ENCODE peak calls at places on chromosomes 3 and 15, in seven cellular contexts. N, P, Y, F, K, G and C are unnamed samples.

GRCh38 chr15:83380682-83381081 is 66.5 kb upstream of the SH3GL3 start:
- DNase-seq in N (peak; percentile 43), P (peak; percentile 21), Y (peak; percentile 49), F (peak; percentile 69), K (peak; percentile 85), G (no peak), C (peak; percentile 67)

GRCh38 chr3:187019542-187020072 is 89.3 kb downstream of the ST6GAL1 start:
- DNase-seq in N (no peak), P (peak; percentile 4), Y (no peak), F (no peak), K (no peak), G (no peak), C (no peak)

GRCh38 chr3:6860911-6861330 is at the start of gene GRM7:
- DNase-seq in N (no peak), P (no peak), Y (peak; percentile 75), F (no peak), K (no peak), G (peak; percentile 16), C (no peak)

GRCh38 chr15:44811347-44811746 is 75.0 kb downstream of the TRIM69 start:
- DNase-seq in N (no peak), P (peak; percentile 67), Y (no peak), F (peak; percentile 6), K (no peak), G (no peak), C (no peak)

GRCh38 chr15:66670698-66671580 is 31.1 kb upstream of the SMAD6 start:
- DNase-seq in N (no peak), P (peak; percentile 91), Y (no peak), F (peak; percentile 76), K (no peak), G (no peak), C (no peak)

GRCh38 chr3:39205919-39206516 is 13.6 kb upstream of the XIRP1 start:
- DNase-seq in N (no peak), P (no peak), Y (no peak), F (no peak), K (no peak), G (no peak), C (no peak)

GRCh38 chr3:78846688-78847087 is 921.1 kb downstream of the ROBO1 start:
- DNase-seq in N (peak; percentile 49), P (no peak), Y (peak; percentile 92), F (no peak), K (no peak), G (no peak), C (no peak)

GRCh38 chr3:172274906-172275305 is 173.3 kb downstream of the GHSR start:
- DNase-seq in N (no peak), P (no peak), Y (no peak), F (no peak), K (no peak), G (no peak), C (no peak)

GRCh38 chr15:37765809-37766208 is 168.6 kb upstream of the TMCO5A start:
- DNase-seq in N (no peak), P (peak; percentile 29), Y (no peak), F (no peak), K (no peak), G (no peak), C (peak; percentile 8)

GRCh38 chr3:172666873-172667694 is 43.8 kb downstream of the NCEH1 start:
- DNase-seq in N (peak; percentile 83), P (peak; percentile 93), Y (peak; percentile 52), F (peak; percentile 67), K (peak; percentile 63), G (peak; percentile 80), C (peak; percentile 87)

GRCh38 chr3:9230596-9230995 is 18.9 kb downstream of the SRGAP3 start:
- DNase-seq in N (no peak), P (no peak), Y (peak; percentile 58), F (no peak), K (no peak), G (no peak), C (no peak)

GRCh38 chr3:41334426-41334825 is 135.1 kb downstream of the CTNNB1 start:
- DNase-seq in N (no peak), P (no peak), Y (no peak), F (no peak), K (no peak), G (no peak), C (no peak)

GRCh38 chr3:26652157-26652556 is 29.6 kb downstream of the LRRC3B start:
- DNase-seq in N (no peak), P (no peak), Y (no peak), F (no peak), K (no peak), G (no peak), C (no peak)

GRCh38 chr3:23931597-23931996 is 13.5 kb upstream of the NR1D2 start:
- DNase-seq in N (no peak), P (no peak), Y (no peak), F (no peak), K (no peak), G (no peak), C (no peak)

GRCh38 chr3:42762046-42762724 is 10.9 kb downstream of the CCDC13 start:
- DNase-seq in N (no peak), P (no peak), Y (no peak), F (no peak), K (no peak), G (no peak), C (no peak)

GRCh38 chr3:42753757-42754156 is 19.3 kb downstream of the CCDC13 start:
- DNase-seq in N (no peak), P (no peak), Y (no peak), F (no peak), K (no peak), G (no peak), C (no peak)

GRCh38 chr3:42755681-42756578 is 17.1 kb downstream of the CCDC13 start:
- DNase-seq in N (peak; percentile 31), P (no peak), Y (no peak), F (no peak), K (no peak), G (no peak), C (peak; percentile 34)

GRCh38 chr3:42756681-42757213 is 16.3 kb downstream of the CCDC13 start:
- DNase-seq in N (no peak), P (no peak), Y (no peak), F (no peak), K (no peak), G (no peak), C (no peak)

GRCh38 chr3:42758126-42758525 is 14.9 kb downstream of the CCDC13 start:
- DNase-seq in N (no peak), P (no peak), Y (no peak), F (no peak), K (no peak), G (no peak), C (no peak)
- TF ChIP-seq CTCF in N (no peak), P (no peak), Y (no peak), F (no peak), K (no peak), G (no peak), C (no peak)

DNA sequence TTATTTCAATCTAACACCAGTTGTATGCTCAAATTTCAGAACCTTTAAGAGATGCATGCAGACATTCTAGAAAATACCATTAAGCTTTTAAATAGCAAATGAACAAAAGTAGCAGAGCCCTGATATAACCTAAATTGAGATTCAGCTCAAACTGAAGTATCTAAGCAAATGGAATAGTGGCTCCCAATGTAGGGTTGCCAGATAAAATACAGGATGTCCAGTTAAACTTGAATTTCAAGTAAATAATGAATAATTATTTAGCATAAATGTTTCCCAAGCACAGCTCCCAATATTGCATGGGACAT is 171.1 kb upstream of the ATP11B start:
- DNase-seq in N (no peak), P (no peak), Y (no peak), F (no peak), K (no peak), G (no peak), C (no peak)
- TF ChIP-seq CTCF in N (no peak), P (peak; percentile 14), Y (no peak), F (no peak), K (no peak), G (no peak), C (no peak)

GRCh38 chr3:3020209-3020608 is 90.0 kb downstream of the IL5RA start:
- DNase-seq in N (no peak), P (no peak), Y (no peak), F (no peak), K (no peak), G (no peak), C (no peak)

GRCh38 chr3:3013299-3013698 is 96.9 kb downstream of the IL5RA start:
- DNase-seq in N (no peak), P (no peak), Y (no peak), F (no peak), K (no peak), G (no peak), C (no peak)

GRCh38 chr3:3015472-3016089 is 94.6 kb downstream of the IL5RA start:
- DNase-seq in N (no peak), P (peak; percentile 30), Y (peak; percentile 3), F (peak; percentile 8), K (peak; percentile 18), G (peak; percentile 3), C (no peak)
- TF ChIP-seq CTCF in N (no peak), P (peak; percentile 40), Y (peak; percentile 40), F (peak; percentile 13), K (peak; percentile 58), G (peak; percentile 77), C (no peak)

GRCh38 chr3:44048196-44048924 is 193.3 kb upstream of the TOPAZ1 start:
- DNase-seq in N (peak; percentile 58), P (no peak), Y (peak; percentile 58), F (no peak), K (peak; percentile 44), G (no peak), C (peak; percentile 4)

GRCh38 chr3:44048949-44049348 is 192.7 kb upstream of the TOPAZ1 start:
- DNase-seq in N (no peak), P (no peak), Y (no peak), F (no peak), K (no peak), G (no peak), C (no peak)

GRCh38 chr3:44047796-44048195 is 193.9 kb upstream of the TOPAZ1 start:
- DNase-seq in N (no peak), P (no peak), Y (no peak), F (no peak), K (no peak), G (no peak), C (no peak)

GRCh38 chr3:44042772-44043171 is 198.9 kb upstream of the TOPAZ1 start:
- DNase-seq in N (no peak), P (no peak), Y (no peak), F (no peak), K (no peak), G (no peak), C (no peak)

DNA sequence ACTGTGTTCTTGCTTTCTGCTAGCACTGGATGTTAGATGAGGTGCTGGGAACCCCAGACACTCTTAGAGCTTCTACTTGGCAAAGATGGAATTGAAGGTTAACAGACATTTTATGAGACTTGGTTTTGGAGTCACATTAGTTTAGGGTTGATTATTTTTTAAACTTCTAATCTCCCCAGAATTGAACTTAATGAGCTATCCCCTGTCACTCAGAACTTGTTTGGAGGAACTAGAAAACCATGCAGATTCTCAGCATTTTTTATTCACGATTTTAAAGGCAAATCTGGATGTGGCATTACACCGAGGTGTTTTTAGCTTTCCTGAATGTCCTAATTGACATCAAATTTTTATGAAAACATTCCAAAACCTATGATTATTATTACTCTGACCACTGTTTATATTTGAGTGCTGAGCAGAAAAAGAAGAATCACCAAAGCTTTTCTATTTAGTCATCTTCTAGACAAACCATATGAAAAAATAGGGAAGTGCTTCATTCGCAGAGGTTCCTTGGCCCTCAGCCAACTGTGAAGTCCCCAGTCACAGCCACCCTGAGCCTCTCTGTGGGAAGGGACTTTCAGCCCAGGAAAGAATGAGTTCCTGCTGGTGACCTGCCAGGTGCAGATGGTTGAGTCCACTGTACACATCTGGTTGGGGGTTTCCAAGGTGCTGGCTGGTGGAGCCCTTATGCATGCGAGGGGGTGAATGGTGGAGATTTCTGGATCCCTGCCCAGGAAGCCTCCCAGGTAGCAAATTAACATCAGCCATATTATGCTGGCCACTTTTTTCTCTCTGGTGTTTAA is 196.0 kb upstream of the TOPAZ1 start:
- DNase-seq in N (peak; percentile 32), P (peak; percentile 29), Y (peak; percentile 26), F (no peak), K (peak; percentile 75), G (no peak), C (peak; percentile 63)
- TF ChIP-seq CTCF in N (no peak), P (no peak), Y (no peak), F (no peak), K (no peak), G (no peak), C (no peak)